ENCODE peak calls at places on chromosomes 13 and 19, in seven cellular contexts. L, R, Y, P, J, E and H are unnamed samples.

GRCh38 chr19:16586477-16586871 is 14.3 kb upstream of the SLC35E1 start:
- DNase-seq in L (no peak), R (no peak), Y (no peak), P (no peak), J (no peak), E (no peak), H (no peak)

GRCh38 chr19:4638330-4638729 is 986 bp upstream of the TNFAIP8L1 start:
- DNase-seq in L (no peak), R (no peak), Y (no peak), P (no peak), J (no peak), E (no peak), H (no peak)

GRCh38 chr13:41196620-41197019 is 2.3 kb upstream of the KBTBD7 start:
- DNase-seq in L (no peak), R (peak), Y (no peak), P (no peak), J (no peak), E (peak), H (no peak)

GRCh38 chr19:46372901-46373572 is 26.1 kb downstream of the PPP5C start:
- DNase-seq in L (peak), R (peak), Y (peak), P (peak), J (peak), E (no peak), H (no peak)

GRCh38 chr13:30668305-30668704 is 50.6 kb downstream of the USPL1 start:
- DNase-seq in L (no peak), R (no peak), Y (no peak), P (no peak), J (no peak), E (no peak), H (no peak)

GRCh38 chr13:45280751-45281634 is 60.0 kb downstream of the TPT1 start:
- DNase-seq in L (peak), R (peak), Y (peak), P (peak), J (peak), E (peak), H (peak)

GRCh38 chr13:95020298-95020987 is 280.8 kb downstream of the ABCC4 start:
- DNase-seq in L (no peak), R (no peak), Y (no peak), P (no peak), J (no peak), E (no peak), H (no peak)

GRCh38 chr13:99743079-99743478 is 228.5 kb downstream of the ZIC5 start:
- DNase-seq in L (peak), R (no peak), Y (no peak), P (no peak), J (no peak), E (no peak), H (no peak)

GRCh38 chr19:55640577-55641375 is at the start of gene ZNF580:
- DNase-seq in L (peak), R (peak), Y (peak), P (peak), J (peak), E (peak), H (peak)

GRCh38 chr19:5537870-5538269 is 29.9 kb downstream of the TINCR start:
- DNase-seq in L (no peak), R (no peak), Y (no peak), P (no peak), J (no peak), E (no peak), H (no peak)

GRCh38 chr19:40778865-40779284 is 828 bp downstream of the RAB4B start:
- DNase-seq in L (no peak), R (no peak), Y (no peak), P (no peak), J (no peak), E (peak), H (peak)

GRCh38 chr13:99151516-99151915 is 49.1 kb upstream of the UBAC2 start:
- DNase-seq in L (no peak), R (no peak), Y (no peak), P (no peak), J (peak), E (peak), H (peak)

GRCh38 chr13:33349314-33349995 is 63.9 kb upstream of the STARD13 start:
- DNase-seq in L (no peak), R (peak), Y (peak), P (peak), J (peak), E (no peak), H (no peak)

GRCh38 chr19:362683-363082 is 18.1 kb upstream of the MIER2 start:
- DNase-seq in L (no peak), R (no peak), Y (no peak), P (no peak), J (no peak), E (no peak), H (no peak)

GRCh38 chr19:43781630-43782310 is 997 bp upstream of the KCNN4 start:
- DNase-seq in L (no peak), R (no peak), Y (no peak), P (no peak), J (no peak), E (no peak), H (no peak)

GRCh38 chr13:111577956-111578595 is 257.6 kb downstream of the TEX29 start:
- DNase-seq in L (no peak), R (no peak), Y (no peak), P (no peak), J (no peak), E (no peak), H (no peak)

GRCh38 chr13:32246468-32246867 is 68.7 kb downstream of the ZAR1L start:
- DNase-seq in L (peak), R (peak), Y (peak), P (peak), J (peak), E (peak), H (peak)

GRCh38 chr13:60220072-60220471 is 56.3 kb upstream of the DIAPH3 start:
- DNase-seq in L (no peak), R (no peak), Y (no peak), P (no peak), J (no peak), E (no peak), H (no peak)

GRCh38 chr19:47618771-47619170 is 9.8 kb downstream of the BICRA start:
- DNase-seq in L (no peak), R (no peak), Y (no peak), P (no peak), J (no peak), E (no peak), H (peak)

GRCh38 chr19:33339016-33339749 is 34.3 kb upstream of the CEBPG start:
- DNase-seq in L (no peak), R (no peak), Y (no peak), P (no peak), J (no peak), E (peak), H (no peak)

GRCh38 chr13:106689906-106690305 is 122.0 kb upstream of the ARGLU1 start:
- DNase-seq in L (no peak), R (no peak), Y (no peak), P (no peak), J (no peak), E (peak), H (no peak)

GRCh38 chr13:92951273-92951820 is 275.3 kb upstream of the GPC6 start:
- DNase-seq in L (no peak), R (no peak), Y (no peak), P (no peak), J (peak), E (no peak), H (no peak)

GRCh38 chr19:22026687-22027086 is 15.9 kb upstream of the ZNF208 start:
- DNase-seq in L (no peak), R (no peak), Y (no peak), P (no peak), J (no peak), E (peak), H (no peak)

GRCh38 chr19:41945135-41945766 is 13.9 kb downstream of the RABAC1 start:
- DNase-seq in L (no peak), R (no peak), Y (no peak), P (no peak), J (no peak), E (no peak), H (no peak)

GRCh38 chr19:3131168-3131567 is 4.7 kb upstream of the GNA15 start:
- DNase-seq in L (no peak), R (no peak), Y (no peak), P (no peak), J (no peak), E (no peak), H (no peak)

GRCh38 chr19:8552810-8553209 is 24.4 kb downstream of the MYO1F start:
- DNase-seq in L (peak), R (peak), Y (no peak), P (peak), J (no peak), E (peak), H (peak)

GRCh38 chr13:97653741-97654140 is 219.8 kb downstream of the RAP2A start:
- DNase-seq in L (no peak), R (no peak), Y (no peak), P (no peak), J (no peak), E (peak), H (peak)

GRCh38 chr13:30079501-30079900 is 227.8 kb downstream of the KATNAL1 start:
- DNase-seq in L (peak), R (no peak), Y (no peak), P (no peak), J (no peak), E (no peak), H (no peak)

GRCh38 chr19:33689138-33689746 is 67.5 kb downstream of the CHST8 start:
- DNase-seq in L (no peak), R (no peak), Y (no peak), P (no peak), J (no peak), E (no peak), H (no peak)

GRCh38 chr13:73872397-73872796 is 261.8 kb downstream of the KLF12 start:
- DNase-seq in L (no peak), R (no peak), Y (no peak), P (no peak), J (no peak), E (no peak), H (peak)

GRCh38 chr13:39877134-39877533 is 221.7 kb downstream of the COG6 start:
- DNase-seq in L (no peak), R (no peak), Y (no peak), P (no peak), J (no peak), E (no peak), H (no peak)

GRCh38 chr13:33379597-33379996 is 94.0 kb upstream of the STARD13 start:
- DNase-seq in L (no peak), R (peak), Y (no peak), P (peak), J (no peak), E (no peak), H (no peak)

GRCh38 chr19:56839665-56840451 is 668 bp downstream of the PEG3 start:
- DNase-seq in L (no peak), R (peak), Y (peak), P (no peak), J (no peak), E (peak), H (no peak)

GRCh38 chr13:52738719-52739467 is 727 bp downstream of the CNMD start:
- DNase-seq in L (peak), R (peak), Y (peak), P (peak), J (peak), E (peak), H (no peak)

DNA sequence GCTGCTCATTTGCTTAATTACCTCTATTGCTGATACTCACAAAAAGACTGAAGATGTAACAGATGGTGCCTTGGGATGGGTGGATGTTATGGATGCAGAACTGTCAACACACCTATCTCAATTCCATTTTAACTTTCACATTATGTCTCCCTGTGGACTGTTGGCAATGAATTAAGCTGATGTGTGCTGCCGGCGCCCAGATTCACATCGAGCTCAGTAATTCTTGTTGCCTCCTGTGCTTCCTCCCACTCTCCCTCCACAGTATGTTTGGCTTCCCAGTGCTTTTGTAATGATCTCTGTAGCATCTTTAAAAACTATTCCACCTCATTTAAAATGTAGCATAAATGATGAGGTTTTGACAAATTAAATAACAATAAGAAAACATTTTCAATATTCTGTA is 100.0 kb upstream of the FAM216B start:
- DNase-seq in L (no peak), R (no peak), Y (no peak), P (no peak), J (no peak), E (no peak), H (no peak)
- H2BK120ac ChIP-seq in L (no peak), R (no peak), Y (no peak), P (no peak), J (no peak), E (no peak), H (no peak)

DNA sequence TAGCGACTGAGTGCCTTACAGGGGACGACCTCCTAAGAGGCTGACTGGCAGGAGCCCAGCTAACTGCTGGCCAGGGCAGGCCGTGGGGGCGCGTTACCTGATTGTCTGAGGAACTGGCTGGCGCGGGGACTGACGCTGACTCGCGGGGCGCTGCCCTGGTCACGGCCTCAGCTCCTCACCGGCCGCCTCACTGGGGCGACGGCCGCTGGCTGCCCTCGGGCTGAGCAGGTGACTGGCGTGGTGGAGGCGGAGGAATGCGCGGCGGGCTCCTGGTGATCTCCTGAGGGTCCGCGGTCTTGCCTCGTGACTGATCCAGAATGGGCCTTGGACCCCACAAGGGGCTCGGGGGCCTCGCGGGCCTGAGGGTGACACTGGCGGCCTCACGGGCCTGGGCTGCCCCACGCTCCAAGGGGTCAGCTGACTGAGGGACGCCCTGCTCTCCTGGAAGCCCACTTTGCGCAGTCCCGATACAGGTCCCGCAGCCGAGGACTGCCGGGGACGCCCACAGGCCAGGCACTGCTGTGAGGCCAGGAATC is 39.3 kb downstream of the SIGLEC7 start:
- DNase-seq in L (no peak), R (no peak), Y (no peak), P (no peak), J (no peak), E (no peak), H (no peak)
- H2BK120ac ChIP-seq in L (no peak), R (no peak), Y (no peak), P (no peak), J (no peak), E (no peak), H (no peak)

DNA sequence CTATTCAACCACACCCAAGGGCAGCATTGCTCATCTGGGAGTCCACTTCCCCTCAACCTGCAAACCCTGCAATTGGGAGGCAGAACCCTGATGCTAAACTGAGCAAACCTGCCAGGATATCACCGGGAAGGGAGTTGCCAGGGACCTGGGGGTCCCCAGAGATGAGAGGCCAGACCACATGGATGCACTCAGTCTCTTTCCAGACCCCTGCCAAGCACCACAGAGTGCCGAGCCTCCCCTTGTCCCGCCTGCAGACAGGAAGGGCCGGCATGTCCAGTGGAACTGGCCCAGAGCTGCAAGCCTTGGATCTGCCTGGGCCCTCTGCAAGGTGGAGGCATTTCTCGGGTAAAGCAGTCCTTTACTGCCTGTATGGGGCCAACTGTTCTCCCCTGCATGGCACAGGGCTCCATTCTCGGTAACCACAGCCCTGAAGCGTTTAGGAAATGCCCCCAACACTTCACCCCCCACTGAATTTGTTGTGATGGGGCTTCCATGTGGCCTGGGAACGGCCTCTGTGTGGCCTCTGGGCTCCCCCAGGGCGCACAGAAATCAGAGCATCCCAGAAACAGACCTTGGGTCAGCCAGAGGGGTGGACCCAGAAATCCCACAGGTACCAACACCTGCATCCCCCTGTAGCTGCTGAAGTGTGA is 153.9 kb upstream of the VSTM2B start:
- DNase-seq in L (peak), R (no peak), Y (no peak), P (peak), J (no peak), E (no peak), H (no peak)
- H2BK120ac ChIP-seq in L (no peak), R (no peak), Y (no peak), P (no peak), J (no peak), E (no peak), H (no peak)

DNA sequence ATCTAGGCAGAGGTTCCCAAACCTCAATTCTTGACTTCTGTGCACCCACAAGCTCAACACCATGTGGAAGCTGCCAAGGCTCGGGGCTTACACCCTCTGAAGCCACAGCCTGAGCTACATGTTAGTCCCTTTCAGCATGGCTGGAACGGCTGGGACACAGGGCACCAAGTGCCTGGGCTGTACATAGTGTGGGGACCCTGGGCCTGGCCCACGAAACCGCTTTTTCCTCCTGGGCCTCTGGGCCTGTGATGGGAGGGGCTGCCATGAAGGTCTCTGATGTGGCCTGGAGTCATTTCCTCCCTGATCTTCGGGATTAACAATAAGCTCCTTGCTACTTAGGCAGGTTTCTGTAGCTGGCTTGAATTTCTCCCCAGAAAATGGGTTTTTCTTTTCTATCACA is 108.1 kb downstream of the HS6ST3 start:
- DNase-seq in L (no peak), R (no peak), Y (no peak), P (no peak), J (no peak), E (no peak), H (no peak)
- H2BK120ac ChIP-seq in L (no peak), R (no peak), Y (no peak), P (no peak), J (no peak), E (no peak), H (no peak)

GRCh38 chr19:38661166-38661565 is 13.7 kb downstream of the ACTN4 start:
- DNase-seq in L (no peak), R (no peak), Y (no peak), P (no peak), J (no peak), E (no peak), H (no peak)
- H2BK120ac ChIP-seq in L (no peak), R (no peak), Y (no peak), P (no peak), J (peak), E (peak), H (peak)